ENCODE peak calls at places on chromosomes 11 and 22, in four cellular contexts. J is H1, R is K562, E is HepG2. C is an unnamed sample.

GRCh38 chr11:64787526-64788320 is 9.4 kb upstream of the SF1 start:
- DNase-seq in J (peak; percentile 89), R (peak; percentile 85), E (peak; percentile 41), C (peak; percentile 72)

GRCh38 chr22:31271026-31271425 is 21.3 kb downstream of the PIK3IP1 start:
- DNase-seq in J (no peak), R (no peak), E (no peak), C (no peak)

GRCh38 chr11:45860348-45860747 is 13.1 kb downstream of the CRY2 start:
- DNase-seq in J (no peak), R (no peak), E (no peak), C (no peak)

GRCh38 chr11:32121012-32121411 is 30.1 kb downstream of the RCN1 start:
- DNase-seq in J (no peak), R (no peak), E (no peak), C (no peak)

GRCh38 chr22:27637604-27638003 is 164.0 kb downstream of the MN1 start:
- DNase-seq in J (no peak), R (no peak), E (no peak), C (no peak)

GRCh38 chr11:28337701-28338100 is 229.5 kb downstream of the METTL15 start:
- DNase-seq in J (no peak), R (no peak), E (no peak), C (no peak)

GRCh38 chr22:46290843-46291785 is 5.6 kb upstream of the GTSE1 start:
- DNase-seq in J (no peak), R (no peak), E (no peak), C (no peak)

GRCh38 chr22:38700271-38700788 is 413 bp downstream of the JOSD1 start:
- DNase-seq in J (no peak), R (no peak), E (peak; percentile 35), C (no peak)

GRCh38 chr11:34316347-34317037 is 41.3 kb downstream of the ABTB2 start:
- DNase-seq in J (no peak), R (no peak), E (no peak), C (no peak)

GRCh38 chr22:47439643-47440265 is 677.3 kb downstream of the TBC1D22A start:
- DNase-seq in J (no peak), R (no peak), E (no peak), C (no peak)

GRCh38 chr11:105230586-105230985 is 91.0 kb upstream of the CARD18 start:
- DNase-seq in J (no peak), R (no peak), E (no peak), C (no peak)

GRCh38 chr11:70002433-70002832 is 75.7 kb upstream of the ANO1 start:
- DNase-seq in J (no peak), R (no peak), E (no peak), C (no peak)

GRCh38 chr22:49970528-49971231 is 10.1 kb downstream of the PIM3 start:
- DNase-seq in J (peak; percentile 70), R (peak; percentile 96), E (peak; percentile 97), C (peak; percentile 98)

GRCh38 chr22:42662114-42663021 is 13.2 kb upstream of the CYB5R3 start:
- DNase-seq in J (peak; percentile 94), R (peak; percentile 75), E (no peak), C (peak; percentile 68)

GRCh38 chr11:36361472-36361871 is 65.4 kb downstream of the PRR5L start:
- DNase-seq in J (no peak), R (no peak), E (no peak), C (no peak)

GRCh38 chr11:1845571-1846452 is 7.0 kb downstream of the TNNI2 start:
- DNase-seq in J (no peak), R (no peak), E (no peak), C (no peak)

GRCh38 chr22:19176175-19176630 is 2.3 kb downstream of the SLC25A1 start:
- DNase-seq in J (peak; percentile 66), R (peak; percentile 77), E (no peak), C (no peak)

GRCh38 chr22:38881464-38881871 is 9.5 kb upstream of the CBX6 start:
- DNase-seq in J (no peak), R (no peak), E (no peak), C (no peak)

GRCh38 chr11:38553033-38553432 is 1955.0 kb upstream of the RAG2 start:
- DNase-seq in J (no peak), R (no peak), E (no peak), C (no peak)

GRCh38 chr11:19891050-19891449 is 178.4 kb downstream of the NAV2 start:
- DNase-seq in J (no peak), R (no peak), E (no peak), C (no peak)

GRCh38 chr11:122423886-122424285 is 231.6 kb upstream of the UBASH3B start:
- DNase-seq in J (no peak), R (no peak), E (no peak), C (no peak)

GRCh38 chr11:91164452-91164822 is 941.6 kb upstream of the CHORDC1 start:
- DNase-seq in J (no peak), R (no peak), E (no peak), C (peak; percentile 20)

GRCh38 chr11:10158461-10158860 is 135.6 kb downstream of the SBF2 start:
- DNase-seq in J (no peak), R (no peak), E (no peak), C (no peak)

GRCh38 chr11:115324569-115325432 is 179.4 kb downstream of the CADM1 start:
- DNase-seq in J (no peak), R (peak; percentile 49), E (peak; percentile 70), C (peak; percentile 33)

GRCh38 chr22:19776433-19777031 is 16.0 kb downstream of the TBX1 start:
- DNase-seq in J (no peak), R (peak; percentile 88), E (no peak), C (no peak)

GRCh38 chr22:22753526-22754267 is 109.3 kb downstream of the GGTLC2 start:
- DNase-seq in J (peak; percentile 82), R (peak; percentile 96), E (peak; percentile 47), C (peak; percentile 54)

GRCh38 chr11:58805065-58805464 is 39.4 kb downstream of the GLYATL2 start:
- DNase-seq in J (no peak), R (no peak), E (no peak), C (no peak)

GRCh38 chr11:26916805-26917204 is 77.1 kb upstream of the FIBIN start:
- DNase-seq in J (no peak), R (no peak), E (no peak), C (no peak)

GRCh38 chr11:43997022-43997665 is 50.6 kb upstream of the ACCSL start:
- DNase-seq in J (no peak), R (no peak), E (no peak), C (no peak)

GRCh38 chr11:119856681-119857485 is 127.9 kb upstream of the NECTIN1 start:
- DNase-seq in J (no peak), R (no peak), E (no peak), C (no peak)

GRCh38 chr11:56950510-56950909 is 38.2 kb upstream of the OR5AK2 start:
- DNase-seq in J (no peak), R (no peak), E (no peak), C (no peak)

GRCh38 chr22:49623715-49624114 is 204.0 kb downstream of the BRD1 start:
- DNase-seq in J (no peak), R (no peak), E (no peak), C (no peak)

GRCh38 chr11:44931466-44931865 is 19.2 kb downstream of the TP53I11 start:
- DNase-seq in J (no peak), R (no peak), E (no peak), C (no peak)

GRCh38 chr11:96000064-96000463 is 76.2 kb upstream of the MTMR2 start:
- DNase-seq in J (no peak), R (no peak), E (no peak), C (no peak)

GRCh38 chr11:96002754-96003290 is 78.9 kb upstream of the MTMR2 start:
- DNase-seq in J (no peak), R (no peak), E (no peak), C (no peak)

GRCh38 chr11:95999604-96000003 is 75.7 kb upstream of the MTMR2 start:
- DNase-seq in J (no peak), R (no peak), E (no peak), C (no peak)

GRCh38 chr11:96002339-96002738 is 78.4 kb upstream of the MTMR2 start:
- DNase-seq in J (no peak), R (no peak), E (no peak), C (no peak)

GRCh38 chr11:96001037-96001436 is 77.1 kb upstream of the MTMR2 start:
- DNase-seq in J (no peak), R (no peak), E (no peak), C (no peak)
- TF ChIP-seq PHF8 in J (no peak), R (no peak), E (no peak), C (no peak)

DNA sequence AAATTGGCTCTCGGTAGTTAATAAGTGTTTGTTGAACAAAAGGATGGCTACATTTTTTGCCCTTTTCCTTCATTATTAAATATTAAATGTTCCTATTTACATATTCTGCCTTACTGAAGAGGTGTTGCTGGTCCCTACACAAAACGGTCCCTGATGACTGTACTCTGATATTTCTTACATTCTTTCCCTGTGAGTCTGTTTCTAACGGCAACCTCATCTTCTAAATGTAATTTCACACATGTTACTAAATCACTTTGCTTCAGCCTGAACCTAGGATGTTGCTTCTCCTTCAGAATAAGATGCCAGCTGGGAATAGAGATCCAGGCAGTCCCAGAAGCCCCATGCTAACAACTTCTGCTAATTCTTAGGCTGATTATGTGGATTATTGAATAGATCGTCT is 50.3 kb downstream of the SPON1 start:
- DNase-seq in J (no peak), R (no peak), E (no peak), C (no peak)
- TF ChIP-seq PHF8 in J (no peak), R (no peak), E (no peak), C (no peak)

DNA sequence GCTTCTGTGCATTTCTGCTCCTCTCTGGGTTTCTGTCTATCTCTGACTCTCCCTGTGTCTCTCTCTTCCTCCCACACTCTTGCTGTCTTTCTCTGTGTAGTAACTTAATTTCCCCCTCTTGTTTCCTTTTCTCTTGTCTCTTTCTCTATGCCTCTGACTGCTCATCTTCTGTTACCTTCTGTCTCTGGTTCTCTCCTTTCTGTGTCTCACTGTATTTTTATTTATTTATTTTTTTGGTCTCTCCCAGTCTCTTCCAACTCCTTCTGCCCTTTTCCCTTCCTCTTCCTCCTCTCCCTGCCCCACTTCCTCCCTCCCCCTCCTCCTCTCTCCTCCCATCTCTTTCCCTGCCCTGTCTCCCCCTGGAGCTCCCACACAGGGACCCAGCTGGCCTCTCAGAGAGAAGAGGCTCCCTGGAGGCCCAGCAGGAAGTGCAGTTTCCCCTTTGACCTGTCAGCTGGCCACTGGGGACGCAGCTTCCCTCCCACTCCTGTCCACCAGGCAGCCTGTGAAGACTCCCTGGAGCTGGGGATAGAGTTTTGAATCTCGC is 38.3 kb upstream of the MYH9 start:
- DNase-seq in J (peak; percentile 50), R (peak; percentile 82), E (peak; percentile 74), C (no peak)
- TF ChIP-seq PHF8 in J (no peak), R (no peak), E (no peak), C (no peak)

DNA sequence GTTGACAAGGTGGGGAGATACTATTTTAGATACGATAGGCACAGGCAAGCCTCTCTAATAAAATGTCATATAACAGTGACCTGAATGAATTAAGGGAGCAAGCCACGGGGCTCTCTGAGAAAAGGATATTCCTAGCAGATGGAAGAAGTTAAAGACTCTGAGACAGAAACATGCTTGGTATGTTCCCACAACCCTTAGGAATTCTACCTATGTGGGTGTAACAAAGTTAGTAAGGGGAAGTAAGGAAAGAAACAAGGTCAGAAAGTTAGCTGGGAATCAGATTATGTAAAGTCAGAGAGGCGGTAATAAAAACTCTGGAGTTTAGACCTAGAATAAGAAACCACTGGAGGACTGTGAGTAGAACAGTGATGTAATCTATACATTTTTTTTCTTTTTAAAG is 59.7 kb upstream of the GDPD4 start:
- DNase-seq in J (no peak), R (no peak), E (no peak), C (no peak)
- TF ChIP-seq PHF8 in J (no peak), R (no peak), E (no peak), C (no peak)